ENCODE peak calls at places on chromosomes 7 and 10, in four cellular contexts. O, A, Q and V are unnamed samples.
A peak's percentile ranks its signal among the peaks of the same experiment; 100 is the strongest.

GRCh38 chr7:92835140-92835850 is 1.1 kb downstream of the CDK6 start:
- DNase-seq in O (peak; percentile 30), A (peak; percentile 25), Q (peak; percentile 22), V (peak; percentile 43)

GRCh38 chr10:48879476-48879875 is 60.2 kb downstream of the LRRC18 start:
- DNase-seq in O (no peak), A (no peak), Q (no peak), V (no peak)

GRCh38 chr7:134703241-134703594 is 56.6 kb downstream of the BPGM start:
- DNase-seq in O (no peak), A (no peak), Q (no peak), V (no peak)

GRCh38 chr10:96765406-96766240 is 45.3 kb upstream of the PIK3AP1 start:
- DNase-seq in O (peak; percentile 54), A (peak; percentile 44), Q (peak; percentile 64), V (peak; percentile 71)

GRCh38 chr10:79046991-79047874 is 21.5 kb upstream of the ZMIZ1 start:
- DNase-seq in O (no peak), A (no peak), Q (no peak), V (no peak)

GRCh38 chr10:86250399-86250798 is 116.2 kb downstream of the GRID1 start:
- DNase-seq in O (no peak), A (no peak), Q (no peak), V (no peak)

GRCh38 chr10:3126741-3127342 is 45.7 kb downstream of the PITRM1 start:
- DNase-seq in O (no peak), A (no peak), Q (no peak), V (no peak)

GRCh38 chr7:81715984-81716588 is 53.8 kb downstream of the HGF start:
- DNase-seq in O (no peak), A (no peak), Q (no peak), V (no peak)

GRCh38 chr10:79019961-79020491 is 48.7 kb upstream of the ZMIZ1 start:
- DNase-seq in O (no peak), A (no peak), Q (no peak), V (no peak)

GRCh38 chr7:24572421-24573007 is 738 bp upstream of the PALS2 start:
- DNase-seq in O (no peak), A (peak; percentile 10), Q (no peak), V (peak; percentile 68)

GRCh38 chr7:155578016-155578415 is 31.7 kb upstream of the CNPY1 start:
- DNase-seq in O (no peak), A (no peak), Q (no peak), V (no peak)

GRCh38 chr10:45080321-45080720 is 79.6 kb downstream of the ZNF22 start:
- DNase-seq in O (no peak), A (no peak), Q (no peak), V (no peak)

GRCh38 chr7:15215611-15216010 is 313.1 kb upstream of the DGKB start:
- DNase-seq in O (no peak), A (no peak), Q (no peak), V (no peak)

GRCh38 chr7:50739744-50740455 is 42.8 kb downstream of the GRB10 start:
- DNase-seq in O (peak; percentile 38), A (peak; percentile 31), Q (peak; percentile 46), V (peak; percentile 67)

GRCh38 chr7:141263508-141263907 is 189.6 kb downstream of the TMEM178B start:
- DNase-seq in O (no peak), A (no peak), Q (no peak), V (no peak)

GRCh38 chr7:135620980-135621850 is 41.1 kb upstream of the STMP1 start:
- DNase-seq in O (no peak), A (no peak), Q (no peak), V (no peak)

GRCh38 chr10:89793649-89794254 is 92.4 kb downstream of the KIF20B start:
- DNase-seq in O (peak; percentile 9), A (no peak), Q (no peak), V (no peak)

GRCh38 chr10:18658301-18658991 is 785 bp upstream of the ARL5B start:
- DNase-seq in O (no peak), A (no peak), Q (no peak), V (no peak)

GRCh38 chr7:79528421-79528820 is 75.0 kb upstream of the MAGI2 start:
- DNase-seq in O (no peak), A (no peak), Q (no peak), V (no peak)

GRCh38 chr7:119377861-119378260 is 895.1 kb upstream of the KCND2 start:
- DNase-seq in O (no peak), A (no peak), Q (no peak), V (no peak)

GRCh38 chr7:151013356-151013727 is 11.0 kb downstream of the ATG9B start:
- DNase-seq in O (no peak), A (no peak), Q (no peak), V (peak; percentile 63)